ENCODE peak calls at places on chromosomes 16 and 17, in ten cellular contexts. One of them, this sample, is unnamed.

GRCh38 chr17:79833110-79833450 is 6.2 kb downstream of the CBX4 start:
- DNase-seq in GM23338: no peak
- DNase-seq in pancreas: no peak
- DNase-seq in thoracic aorta: no peak
- DNase-seq in right lobe of liver: no peak
- DNase-seq in heart right ventricle: no peak
- DNase-seq in body of pancreas: no peak
- DNase-seq in PC-3: no peak
- DNase-seq in CD4-positive, alpha-beta memory T cell: no peak
- DNase-seq in mesendoderm: no peak
- DNase-seq in this sample: no peak

GRCh38 chr16:1456951-1457350 is 12.6 kb upstream of the CCDC154 start:
- DNase-seq in PC-3: no peak
- DNase-seq in GM23338: no peak
- DNase-seq in right lobe of liver: no peak
- DNase-seq in heart right ventricle: no peak
- DNase-seq in thoracic aorta: no peak
- DNase-seq in pancreas: no peak
- DNase-seq in mesendoderm: no peak
- DNase-seq in CD4-positive, alpha-beta memory T cell: no peak
- DNase-seq in body of pancreas: no peak
- DNase-seq in this sample: no peak

GRCh38 chr16:84833142-84833495 is 13.3 kb downstream of the CRISPLD2 start:
- DNase-seq in PC-3: no peak
- DNase-seq in body of pancreas: no peak
- DNase-seq in mesendoderm: no peak
- DNase-seq in thoracic aorta: no peak
- DNase-seq in pancreas: peak; percentile 1
- DNase-seq in GM23338: no peak
- DNase-seq in right lobe of liver: no peak
- DNase-seq in CD4-positive, alpha-beta memory T cell: no peak
- DNase-seq in heart right ventricle: no peak
- DNase-seq in this sample: no peak

GRCh38 chr17:19935169-19935568 is 42.5 kb downstream of the AKAP10 start:
- DNase-seq in body of pancreas: no peak
- DNase-seq in heart right ventricle: no peak
- DNase-seq in thoracic aorta: no peak
- DNase-seq in pancreas: no peak
- DNase-seq in mesendoderm: no peak
- DNase-seq in right lobe of liver: no peak
- DNase-seq in GM23338: no peak
- DNase-seq in PC-3: peak; percentile 41
- DNase-seq in CD4-positive, alpha-beta memory T cell: no peak
- DNase-seq in this sample: no peak

GRCh38 chr17:2181206-2181983 is 122.2 kb downstream of the SMG6 start:
- DNase-seq in mesendoderm: peak; percentile 75
- DNase-seq in pancreas: no peak
- DNase-seq in PC-3: no peak
- DNase-seq in thoracic aorta: peak; percentile 71
- DNase-seq in body of pancreas: peak; percentile 21
- DNase-seq in CD4-positive, alpha-beta memory T cell: no peak
- DNase-seq in GM23338: peak; percentile 25
- DNase-seq in right lobe of liver: no peak
- DNase-seq in heart right ventricle: peak; percentile 80
- DNase-seq in this sample: peak; percentile 80

GRCh38 chr16:86020971-86021370 is 122.0 kb downstream of the IRF8 start:
- DNase-seq in right lobe of liver: peak; percentile 27
- DNase-seq in mesendoderm: no peak
- DNase-seq in pancreas: no peak
- DNase-seq in thoracic aorta: no peak
- DNase-seq in body of pancreas: no peak
- DNase-seq in PC-3: no peak
- DNase-seq in heart right ventricle: no peak
- DNase-seq in GM23338: no peak
- DNase-seq in CD4-positive, alpha-beta memory T cell: no peak
- DNase-seq in this sample: no peak

GRCh38 chr17:11948791-11949190 is 48.5 kb downstream of the ZNF18 start:
- DNase-seq in PC-3: peak; percentile 94
- DNase-seq in CD4-positive, alpha-beta memory T cell: no peak
- DNase-seq in body of pancreas: peak; percentile 25
- DNase-seq in heart right ventricle: peak; percentile 24
- DNase-seq in mesendoderm: no peak
- DNase-seq in right lobe of liver: no peak
- DNase-seq in GM23338: no peak
- DNase-seq in pancreas: peak; percentile 25
- DNase-seq in thoracic aorta: no peak
- DNase-seq in this sample: peak; percentile 50

GRCh38 chr17:76382305-76382802 is 2.1 kb upstream of the SPHK1 start:
- DNase-seq in pancreas: peak; percentile 78
- DNase-seq in right lobe of liver: no peak
- DNase-seq in mesendoderm: peak; percentile 80
- DNase-seq in thoracic aorta: no peak
- DNase-seq in body of pancreas: peak; percentile 73
- DNase-seq in PC-3: no peak
- DNase-seq in GM23338: peak; percentile 79
- DNase-seq in CD4-positive, alpha-beta memory T cell: no peak
- DNase-seq in heart right ventricle: no peak
- DNase-seq in this sample: no peak

GRCh38 chr17:15963670-15964110 is 18.8 kb downstream of the ADORA2B start:
- DNase-seq in CD4-positive, alpha-beta memory T cell: no peak
- DNase-seq in thoracic aorta: no peak
- DNase-seq in heart right ventricle: no peak
- DNase-seq in GM23338: no peak
- DNase-seq in pancreas: no peak
- DNase-seq in right lobe of liver: no peak
- DNase-seq in PC-3: peak; percentile 98
- DNase-seq in body of pancreas: no peak
- DNase-seq in mesendoderm: no peak
- DNase-seq in this sample: no peak

GRCh38 chr16:83305092-83305491 is 502.7 kb upstream of the HSBP1 start:
- DNase-seq in mesendoderm: no peak
- DNase-seq in right lobe of liver: no peak
- DNase-seq in PC-3: no peak
- DNase-seq in CD4-positive, alpha-beta memory T cell: no peak
- DNase-seq in body of pancreas: no peak
- DNase-seq in heart right ventricle: no peak
- DNase-seq in pancreas: no peak
- DNase-seq in thoracic aorta: no peak
- DNase-seq in GM23338: no peak
- DNase-seq in this sample: no peak

GRCh38 chr16:69917739-69918138 is 33.4 kb upstream of the CLEC18A start:
- DNase-seq in CD4-positive, alpha-beta memory T cell: no peak
- DNase-seq in PC-3: peak; percentile 91
- DNase-seq in body of pancreas: peak; percentile 80
- DNase-seq in right lobe of liver: no peak
- DNase-seq in heart right ventricle: peak; percentile 35
- DNase-seq in mesendoderm: peak; percentile 97
- DNase-seq in thoracic aorta: no peak
- DNase-seq in GM23338: peak; percentile 86
- DNase-seq in pancreas: peak; percentile 67
- DNase-seq in this sample: peak; percentile 78

GRCh38 chr17:29663155-29663554 is 40.4 kb upstream of the CORO6 start:
- DNase-seq in CD4-positive, alpha-beta memory T cell: no peak
- DNase-seq in GM23338: peak; percentile 35
- DNase-seq in pancreas: no peak
- DNase-seq in heart right ventricle: no peak
- DNase-seq in thoracic aorta: no peak
- DNase-seq in PC-3: no peak
- DNase-seq in mesendoderm: peak; percentile 80
- DNase-seq in right lobe of liver: no peak
- DNase-seq in body of pancreas: no peak
- DNase-seq in this sample: no peak

GRCh38 chr16:9791566-9791965 is 390.7 kb downstream of the GRIN2A start:
- DNase-seq in pancreas: no peak
- DNase-seq in mesendoderm: no peak
- DNase-seq in thoracic aorta: no peak
- DNase-seq in PC-3: no peak
- DNase-seq in heart right ventricle: no peak
- DNase-seq in CD4-positive, alpha-beta memory T cell: no peak
- DNase-seq in body of pancreas: no peak
- DNase-seq in right lobe of liver: no peak
- DNase-seq in GM23338: no peak
- DNase-seq in this sample: no peak

DNA sequence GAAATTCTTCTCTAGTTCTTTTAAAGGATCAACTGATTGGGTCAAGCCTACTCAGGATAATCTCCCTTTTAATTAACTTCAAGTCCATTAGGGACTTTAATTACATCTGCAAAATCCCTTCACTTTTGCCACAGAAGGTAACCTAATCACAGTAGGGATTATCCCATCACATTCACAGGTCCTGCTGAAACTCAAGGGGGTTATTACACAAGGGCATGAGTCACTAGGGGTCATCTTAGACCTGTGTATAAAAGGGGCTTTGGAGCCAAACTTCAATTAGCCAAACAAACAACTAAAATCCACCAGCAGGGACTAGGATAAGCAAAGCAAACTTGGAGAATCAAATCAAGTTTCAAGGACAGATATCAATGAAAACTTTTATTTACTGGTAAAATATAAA is 19.4 kb downstream of the CIAPIN1 start:
- DNase-seq in mesendoderm: no peak
- DNase-seq in GM23338: no peak
- DNase-seq in body of pancreas: no peak
- DNase-seq in heart right ventricle: no peak
- DNase-seq in CD4-positive, alpha-beta memory T cell: no peak
- DNase-seq in right lobe of liver: no peak
- DNase-seq in PC-3: no peak
- DNase-seq in thoracic aorta: no peak
- DNase-seq in pancreas: no peak
- DNase-seq in this sample: no peak
- H3K36me3 ChIP-seq in mesendoderm: peaks cover 6% of the 10 kb centered on the region
- H3K36me3 ChIP-seq in GM23338: peaks cover 39% of the 10 kb centered on the region
- H3K36me3 ChIP-seq in body of pancreas: peaks cover 27% of the 10 kb centered on the region
- H3K36me3 ChIP-seq in heart right ventricle: peaks cover 59% of the 10 kb centered on the region
- H3K36me3 ChIP-seq in CD4-positive, alpha-beta memory T cell: peaks cover 39% of the 10 kb centered on the region
- H3K36me3 ChIP-seq in right lobe of liver: peaks cover 21% of the 10 kb centered on the region
- H3K36me3 ChIP-seq in PC-3: peaks cover 10% of the 10 kb centered on the region
- H3K36me3 ChIP-seq in thoracic aorta: peaks cover 35% of the 10 kb centered on the region
- H3K36me3 ChIP-seq in pancreas: peaks cover 10% of the 10 kb centered on the region
- H3K36me3 ChIP-seq in this sample: no peaks in the 10 kb centered on the region

GRCh38 chr17:60059082-60059481 is 19.6 kb downstream of the HEATR6 start:
- DNase-seq in right lobe of liver: no peak
- DNase-seq in thoracic aorta: no peak
- DNase-seq in PC-3: no peak
- DNase-seq in CD4-positive, alpha-beta memory T cell: no peak
- DNase-seq in pancreas: no peak
- DNase-seq in heart right ventricle: no peak
- DNase-seq in mesendoderm: no peak
- DNase-seq in body of pancreas: no peak
- DNase-seq in GM23338: no peak
- DNase-seq in this sample: no peak

GRCh38 chr17:60065136-60065535 is 13.6 kb downstream of the HEATR6 start:
- DNase-seq in GM23338: no peak
- DNase-seq in heart right ventricle: no peak
- DNase-seq in pancreas: no peak
- DNase-seq in CD4-positive, alpha-beta memory T cell: no peak
- DNase-seq in mesendoderm: no peak
- DNase-seq in right lobe of liver: no peak
- DNase-seq in thoracic aorta: no peak
- DNase-seq in PC-3: peak; percentile 71
- DNase-seq in body of pancreas: no peak
- DNase-seq in this sample: no peak

GRCh38 chr17:60065867-60066266 is 12.9 kb downstream of the HEATR6 start:
- DNase-seq in thoracic aorta: no peak
- DNase-seq in GM23338: no peak
- DNase-seq in PC-3: peak; percentile 56
- DNase-seq in mesendoderm: no peak
- DNase-seq in CD4-positive, alpha-beta memory T cell: no peak
- DNase-seq in pancreas: no peak
- DNase-seq in body of pancreas: no peak
- DNase-seq in right lobe of liver: no peak
- DNase-seq in heart right ventricle: no peak
- DNase-seq in this sample: no peak

DNA sequence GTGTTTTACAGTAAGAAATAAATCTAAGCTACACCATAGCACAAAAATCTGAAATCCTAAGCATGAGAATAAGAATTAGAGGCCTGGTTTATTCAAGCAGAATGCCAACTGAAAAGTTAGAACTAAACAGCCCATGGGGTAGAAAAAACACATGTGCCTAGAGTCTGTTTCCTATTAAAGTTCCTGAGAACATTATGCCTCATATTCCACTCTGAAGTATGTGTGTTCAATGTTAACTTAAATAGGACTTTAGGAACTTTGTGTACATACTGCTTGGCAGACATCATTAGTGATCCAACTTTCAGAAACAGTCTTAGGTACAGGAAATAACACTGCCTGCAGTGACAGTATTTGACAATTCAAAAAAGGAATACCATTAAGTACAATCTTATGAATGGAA is 18.2 kb downstream of the HEATR6 start:
- DNase-seq in body of pancreas: no peak
- DNase-seq in mesendoderm: no peak
- DNase-seq in heart right ventricle: no peak
- DNase-seq in CD4-positive, alpha-beta memory T cell: no peak
- DNase-seq in right lobe of liver: no peak
- DNase-seq in PC-3: no peak
- DNase-seq in GM23338: no peak
- DNase-seq in pancreas: no peak
- DNase-seq in thoracic aorta: no peak
- DNase-seq in this sample: no peak
- H3K36me3 ChIP-seq in body of pancreas: peaks cover 24% of the 10 kb centered on the region
- H3K36me3 ChIP-seq in mesendoderm: peaks cover 2% of the 10 kb centered on the region
- H3K36me3 ChIP-seq in heart right ventricle: peaks cover 100% of the 10 kb centered on the region
- H3K36me3 ChIP-seq in CD4-positive, alpha-beta memory T cell: peaks cover 46% of the 10 kb centered on the region
- H3K36me3 ChIP-seq in right lobe of liver: peaks cover 11% of the 10 kb centered on the region
- H3K36me3 ChIP-seq in PC-3: peaks cover 63% of the 10 kb centered on the region
- H3K36me3 ChIP-seq in GM23338: peaks cover 29% of the 10 kb centered on the region
- H3K36me3 ChIP-seq in pancreas: peaks cover 13% of the 10 kb centered on the region
- H3K36me3 ChIP-seq in thoracic aorta: peaks cover 34% of the 10 kb centered on the region
- H3K36me3 ChIP-seq in this sample: no peaks in the 10 kb centered on the region

DNA sequence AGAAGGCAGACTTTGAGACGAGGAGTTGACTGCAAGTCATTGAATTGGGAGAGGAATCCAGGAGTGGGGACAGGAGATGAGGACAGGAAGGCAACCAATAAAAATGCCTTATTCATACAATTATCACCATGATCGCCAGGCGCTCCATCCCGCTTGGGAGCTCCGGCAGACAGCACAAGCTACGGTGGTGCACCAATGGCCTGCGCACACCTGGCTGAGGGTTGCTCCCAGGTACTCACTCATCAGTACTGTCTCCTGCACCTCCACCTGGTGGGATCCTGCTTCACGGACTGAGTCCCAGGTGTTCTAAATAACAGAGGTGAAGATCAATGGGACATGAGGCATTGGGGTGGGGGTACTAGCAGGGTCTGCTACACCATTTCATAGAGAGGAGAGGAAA is 160.0 kb upstream of the TNRC6C start:
- DNase-seq in right lobe of liver: no peak
- DNase-seq in body of pancreas: no peak
- DNase-seq in GM23338: no peak
- DNase-seq in pancreas: no peak
- DNase-seq in heart right ventricle: no peak
- DNase-seq in CD4-positive, alpha-beta memory T cell: no peak
- DNase-seq in PC-3: no peak
- DNase-seq in thoracic aorta: no peak
- DNase-seq in mesendoderm: no peak
- DNase-seq in this sample: no peak
- H3K36me3 ChIP-seq in right lobe of liver: no peaks in the 10 kb centered on the region
- H3K36me3 ChIP-seq in body of pancreas: no peaks in the 10 kb centered on the region
- H3K36me3 ChIP-seq in GM23338: no peaks in the 10 kb centered on the region
- H3K36me3 ChIP-seq in pancreas: no peaks in the 10 kb centered on the region
- H3K36me3 ChIP-seq in heart right ventricle: no peaks in the 10 kb centered on the region
- H3K36me3 ChIP-seq in CD4-positive, alpha-beta memory T cell: no peaks in the 10 kb centered on the region
- H3K36me3 ChIP-seq in PC-3: no peaks in the 10 kb centered on the region
- H3K36me3 ChIP-seq in thoracic aorta: no peaks in the 10 kb centered on the region
- H3K36me3 ChIP-seq in mesendoderm: no peaks in the 10 kb centered on the region
- H3K36me3 ChIP-seq in this sample: no peaks in the 10 kb centered on the region

GRCh38 chr17:27607692-27608091 is 23.3 kb upstream of the LGALS9 start:
- DNase-seq in pancreas: no peak
- DNase-seq in heart right ventricle: no peak
- DNase-seq in CD4-positive, alpha-beta memory T cell: no peak
- DNase-seq in GM23338: no peak
- DNase-seq in right lobe of liver: no peak
- DNase-seq in body of pancreas: no peak
- DNase-seq in mesendoderm: no peak
- DNase-seq in thoracic aorta: no peak
- DNase-seq in PC-3: no peak
- DNase-seq in this sample: no peak
- H3K36me3 ChIP-seq in pancreas: peaks cover 60% of the 10 kb centered on the region
- H3K36me3 ChIP-seq in heart right ventricle: peaks cover 93% of the 10 kb centered on the region
- H3K36me3 ChIP-seq in CD4-positive, alpha-beta memory T cell: peaks cover 4% of the 10 kb centered on the region
- H3K36me3 ChIP-seq in GM23338: peaks cover 14% of the 10 kb centered on the region
- H3K36me3 ChIP-seq in right lobe of liver: no peaks in the 10 kb centered on the region
- H3K36me3 ChIP-seq in body of pancreas: peaks cover 56% of the 10 kb centered on the region
- H3K36me3 ChIP-seq in mesendoderm: peaks cover 12% of the 10 kb centered on the region
- H3K36me3 ChIP-seq in thoracic aorta: peaks cover 20% of the 10 kb centered on the region
- H3K36me3 ChIP-seq in PC-3: no peaks in the 10 kb centered on the region
- H3K36me3 ChIP-seq in this sample: no peaks in the 10 kb centered on the region